ENCODE peak calls at places on chromosomes 7 and 10, in five cellular contexts. S is GM12878, I is IMR-90, C is HepG2, E is K562. P is an unnamed sample.
A peak's percentile ranks its signal among the peaks of the same experiment; 100 is the strongest.

GRCh38 chr7:136993377-136993776 is 124.9 kb downstream of the CHRM2 start:
- DNase-seq in C (no peak), I (no peak), E (no peak), S (no peak), P (no peak)

GRCh38 chr10:11170993-11171416 is 153.3 kb downstream of the CELF2 start:
- DNase-seq in C (no peak), E (no peak), S (no peak), I (no peak), P (no peak)

GRCh38 chr7:132226626-132227290 is 349.5 kb downstream of the PLXNA4 start:
- DNase-seq in I (no peak), C (no peak), E (no peak), S (no peak), P (no peak)

GRCh38 chr7:92448185-92448747 is 984 bp downstream of the GATAD1 start:
- DNase-seq in S (peak; percentile 48), C (peak; percentile 50), E (peak; percentile 60), I (peak; percentile 46), P (peak; percentile 43)

GRCh38 chr7:45457591-45457990 is 116.6 kb upstream of the ADCY1 start:
- DNase-seq in C (no peak), S (no peak), E (no peak), I (no peak), P (peak; percentile 44)

GRCh38 chr10:14296081-14296709 is 34.5 kb downstream of the FRMD4A start:
- DNase-seq in C (no peak), I (no peak), S (no peak), E (no peak), P (peak; percentile 12)

GRCh38 chr10:84008878-84009277 is 130.4 kb upstream of the GHITM start:
- DNase-seq in I (no peak), C (no peak), E (peak; percentile 87), S (no peak), P (peak; percentile 42)

GRCh38 chr10:127158663-127159062 is 37.7 kb downstream of the INSYN2A start:
- DNase-seq in I (peak; percentile 6), S (no peak), C (no peak), E (no peak), P (no peak)

GRCh38 chr10:23419201-23419600 is 19.7 kb upstream of the OTUD1 start:
- DNase-seq in C (no peak), S (no peak), I (no peak), E (no peak), P (no peak)

GRCh38 chr7:12244129-12244528 is 33.0 kb downstream of the TMEM106B start:
- DNase-seq in C (peak; percentile 43), S (no peak), I (peak; percentile 8), E (no peak), P (peak; percentile 22)

GRCh38 chr10:79159141-79159619 is 90.4 kb downstream of the ZMIZ1 start:
- DNase-seq in E (no peak), C (no peak), S (no peak), I (peak; percentile 83), P (peak; percentile 76)

GRCh38 chr10:132480356-132480755 is 57.2 kb upstream of the INPP5A start:
- DNase-seq in E (no peak), S (no peak), I (peak; percentile 21), C (no peak), P (no peak)

GRCh38 chr10:115171392-115171960 is 78.3 kb downstream of the ATRNL1 start:
- DNase-seq in C (no peak), S (no peak), E (no peak), I (no peak), P (peak; percentile 3)

GRCh38 chr10:101779544-101780186 is 3.6 kb downstream of the NPM3 start:
- DNase-seq in C (no peak), I (peak; percentile 46), S (peak; percentile 25), E (no peak), P (peak; percentile 51)

GRCh38 chr10:96831867-96832720 is at the start of gene LCOR:
- DNase-seq in S (no peak), I (peak; percentile 86), E (peak; percentile 85), C (peak; percentile 71), P (peak; percentile 99)

GRCh38 chr7:99224263-99224947 is 16.5 kb upstream of the KPNA7 start:
- DNase-seq in I (peak; percentile 51), S (peak; percentile 1), E (peak; percentile 69), C (peak; percentile 54), P (no peak)

GRCh38 chr7:1966631-1967200 is 266.0 kb downstream of the MAD1L1 start:
- DNase-seq in I (no peak), S (no peak), E (no peak), C (no peak), P (no peak)

GRCh38 chr7:91940572-91941341 is at the start of gene AKAP9:
- DNase-seq in S (peak; percentile 44), C (peak; percentile 77), I (peak; percentile 57), E (peak; percentile 91), P (peak; percentile 93)

GRCh38 chr10:100934084-100934659 is 21.4 kb downstream of the SLF2 start:
- DNase-seq in S (no peak), C (peak; percentile 45), I (no peak), E (peak; percentile 12), P (peak; percentile 20)

GRCh38 chr7:2013381-2014311 is 219.1 kb downstream of the MAD1L1 start:
- DNase-seq in I (no peak), E (no peak), C (no peak), S (no peak), P (peak; percentile 49)

GRCh38 chr10:94093286-94093905 is 99.7 kb downstream of the PLCE1 start:
- DNase-seq in C (no peak), E (no peak), I (peak; percentile 42), S (no peak), P (no peak)

GRCh38 chr10:74671716-74672115 is 154.7 kb upstream of the KAT6B start:
- DNase-seq in I (no peak), C (no peak), E (no peak), S (no peak), P (no peak)

GRCh38 chr10:62540389-62540788 is 166.2 kb downstream of the ZNF365 start:
- DNase-seq in E (no peak), C (no peak), I (no peak), S (no peak), P (no peak)

GRCh38 chr10:100392686-100393003 is 45.6 kb downstream of the SCD start:
- DNase-seq in E (no peak), I (no peak), C (no peak), S (no peak), P (no peak)

GRCh38 chr10:26911811-26912461 is 51.2 kb upstream of the ABI1 start:
- DNase-seq in E (no peak), S (peak; percentile 21), I (no peak), C (no peak), P (no peak)

GRCh38 chr7:78134256-78134655 is 335.7 kb downstream of the PHTF2 start:
- DNase-seq in I (peak; percentile 88), C (peak; percentile 3), S (no peak), E (peak; percentile 62), P (peak; percentile 75)

GRCh38 chr7:137633133-137633532 is 213.6 kb downstream of the DGKI start:
- DNase-seq in E (no peak), I (no peak), C (no peak), S (no peak), P (no peak)

GRCh38 chr10:129047001-129047400 is 420.0 kb upstream of the MGMT start:
- DNase-seq in I (peak; percentile 8), E (no peak), S (no peak), C (no peak), P (no peak)

GRCh38 chr7:37379546-37379945 is 69.1 kb downstream of the ELMO1 start:
- DNase-seq in I (no peak), C (no peak), S (no peak), E (no peak), P (no peak)

GRCh38 chr10:113108180-113108835 is 158.3 kb downstream of the TCF7L2 start:
- DNase-seq in C (no peak), S (no peak), E (peak; percentile 46), I (no peak), P (peak; percentile 53)

DNA sequence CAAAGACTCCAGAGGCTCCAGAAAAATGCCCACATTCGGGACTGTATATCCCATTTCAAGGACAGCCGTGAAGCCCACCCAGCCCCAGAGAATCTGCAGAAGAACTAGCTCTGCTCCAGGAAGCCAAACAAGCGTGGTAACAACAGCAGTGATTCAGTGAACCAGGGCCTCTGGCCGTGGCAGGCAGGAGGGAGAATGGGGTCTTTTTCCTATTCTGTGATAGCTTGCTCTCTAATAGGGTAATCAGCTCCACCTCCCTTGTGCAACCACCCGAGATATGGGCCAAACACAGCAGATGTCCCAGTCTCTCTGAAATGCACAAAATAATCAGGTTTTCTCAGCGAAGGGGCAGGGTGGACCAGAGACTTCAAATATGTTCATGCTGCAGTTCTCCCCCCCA is 35.8 kb downstream of the CHST15 start:
- DNase-seq in I (no peak), E (no peak), S (no peak), C (no peak), P (peak; percentile 75)
- H3K4me1 ChIP-seq in I (no peaks in the 10 kb centered on the region), E (no peaks in the 10 kb centered on the region), S (peaks cover 1% of the 10 kb centered on the region), C (peaks cover 100% of the 10 kb centered on the region), P (peaks cover 2% of the 10 kb centered on the region)

DNA sequence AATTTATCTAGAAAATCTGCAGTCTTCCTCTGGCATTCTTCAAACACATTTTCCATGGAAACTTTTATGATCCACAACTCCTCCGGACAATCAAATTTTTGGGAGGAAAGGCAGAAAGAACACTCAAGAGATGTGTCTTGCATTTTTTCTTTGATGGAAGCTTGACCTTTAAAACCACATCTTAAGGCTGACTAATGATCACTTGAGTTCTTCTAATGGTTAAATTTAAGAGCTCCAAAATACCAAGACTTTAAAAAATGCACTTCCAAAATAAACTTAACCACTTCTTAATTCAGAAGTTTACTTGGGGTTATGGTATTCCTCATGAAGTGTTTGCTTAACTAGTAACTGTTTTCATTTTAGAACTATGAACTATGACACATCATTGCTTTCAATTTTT is 43.3 kb downstream of the ETV1 start:
- DNase-seq in I (peak; percentile 65), C (no peak), S (no peak), E (no peak), P (no peak)
- TF ChIP-seq MXI1 in I (no peak), C (no peak), S (no peak), E (no peak), P (no peak)

GRCh38 chr10:3396116-3396515 is 223.5 kb upstream of the PITRM1 start:
- DNase-seq in I (no peak), S (no peak), C (no peak), E (no peak), P (peak; percentile 39)

GRCh38 chr10:3397846-3398245 is 225.3 kb upstream of the PITRM1 start:
- DNase-seq in C (no peak), E (no peak), S (no peak), I (no peak), P (no peak)

GRCh38 chr10:3398825-3399646 is 226.5 kb upstream of the PITRM1 start:
- DNase-seq in S (no peak), C (peak; percentile 84), I (no peak), E (no peak), P (peak; percentile 93)

GRCh38 chr10:3395487-3395886 is 222.9 kb upstream of the PITRM1 start:
- DNase-seq in E (no peak), I (no peak), S (no peak), C (no peak), P (peak; percentile 82)

GRCh38 chr10:3397231-3397630 is 224.6 kb upstream of the PITRM1 start:
- DNase-seq in E (no peak), I (peak; percentile 40), S (no peak), C (no peak), P (no peak)
- H3K4me1 ChIP-seq in E (no peaks in the 10 kb centered on the region), I (peaks cover 12% of the 10 kb centered on the region), S (no peaks in the 10 kb centered on the region), C (peaks cover 28% of the 10 kb centered on the region), P (peaks cover 16% of the 10 kb centered on the region)

DNA sequence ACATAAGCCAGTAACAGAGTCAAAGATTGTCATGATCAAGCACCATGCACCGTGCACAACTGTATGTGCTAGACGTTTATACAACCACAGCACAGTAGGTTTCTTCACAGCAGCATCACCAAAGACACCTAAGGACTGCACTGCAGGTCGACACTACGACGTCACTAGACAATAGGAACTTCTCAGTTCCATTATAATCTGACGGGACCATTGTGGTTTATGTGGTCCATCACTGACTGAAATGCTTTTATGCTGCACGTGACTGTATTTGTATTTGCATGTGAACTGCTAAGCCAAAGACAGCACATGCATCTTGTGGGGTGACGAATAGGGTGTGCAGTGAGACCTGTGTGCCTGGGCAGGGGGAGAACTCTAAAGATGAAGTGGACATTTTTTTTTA is 164.9 kb downstream of the PARD3 start:
- DNase-seq in C (no peak), S (no peak), E (no peak), I (no peak), P (no peak)
- TF ChIP-seq MXI1 in C (no peak), S (no peak), E (no peak), I (no peak), P (no peak)

P was measured in SK-N-SH.